ENCODE peak calls at places on chromosomes 13 and 19, in seven cellular contexts. Z, K, N, H, B, G and P are unnamed samples.
A peak's percentile ranks its signal among the peaks of the same experiment; 100 is the strongest.

GRCh38 chr13:55815458-55816033 is 1325.2 kb upstream of the PRR20A start:
- DNase-seq in Z (no peak), K (no peak), N (no peak), H (no peak), B (no peak), G (no peak), P (no peak)

GRCh38 chr19:31491246-31491645 is 142.0 kb upstream of the TSHZ3 start:
- DNase-seq in Z (no peak), K (no peak), N (no peak), H (no peak), B (no peak), G (no peak), P (no peak)

GRCh38 chr13:33347866-33348265 is 62.3 kb upstream of the STARD13 start:
- DNase-seq in Z (no peak), K (no peak), N (no peak), H (no peak), B (no peak), G (no peak), P (no peak)

GRCh38 chr19:35268546-35269424 is at the start of gene USF2:
- DNase-seq in Z (peak; percentile 58), K (peak; percentile 78), N (peak; percentile 35), H (peak; percentile 65), B (peak; percentile 83), G (peak; percentile 59), P (peak; percentile 73)

GRCh38 chr19:51029718-51030117 is 3.3 kb upstream of the KLK11 start:
- DNase-seq in Z (no peak), K (no peak), N (no peak), H (no peak), B (peak; percentile 39), G (no peak), P (no peak)

GRCh38 chr13:45807520-45808099 is 43.9 kb downstream of the SIAH3 start:
- DNase-seq in Z (no peak), K (no peak), N (peak; percentile 23), H (peak; percentile 67), B (peak; percentile 82), G (peak; percentile 60), P (peak; percentile 35)

GRCh38 chr19:40264314-40265054 is 20.7 kb downstream of the AKT2 start:
- DNase-seq in Z (no peak), K (peak; percentile 13), N (no peak), H (no peak), B (no peak), G (no peak), P (no peak)

GRCh38 chr19:41870401-41870873 is 6.6 kb upstream of the CD79A start:
- DNase-seq in Z (no peak), K (no peak), N (no peak), H (peak; percentile 47), B (peak; percentile 19), G (peak; percentile 74), P (no peak)

GRCh38 chr19:30227661-30228112 is 144.5 kb upstream of the ZNF536 start:
- DNase-seq in Z (no peak), K (peak; percentile 64), N (no peak), H (peak; percentile 64), B (peak; percentile 74), G (peak; percentile 12), P (peak; percentile 41)